ENCODE peak calls at places on chromosome 20, in five cellular contexts. L, J, R, C and I are unnamed samples.

GRCh38 chr20:60332523-60332922 is 374.3 kb downstream of the CDH26 start:
- DNase-seq in L (no peak), J (no peak), R (no peak), C (no peak), I (no peak)

GRCh38 chr20:59666586-59666985 is 62.2 kb downstream of the PHACTR3 start:
- DNase-seq in L (no peak), J (no peak), R (no peak), C (no peak), I (no peak)

GRCh38 chr20:63183422-63184146 is 32.3 kb downstream of the YTHDF1 start:
- DNase-seq in L (no peak), J (no peak), R (peak), C (peak), I (peak)

GRCh38 chr20:58441723-58442122 is 52.7 kb downstream of the VAPB start:
- DNase-seq in L (no peak), J (no peak), R (no peak), C (no peak), I (no peak)

GRCh38 chr20:43055181-43055884 is 134.4 kb downstream of the PTPRT start:
- DNase-seq in L (no peak), J (no peak), R (no peak), C (no peak), I (no peak)

GRCh38 chr20:62837790-62838458 is 21.1 kb downstream of the COL9A3 start:
- DNase-seq in L (no peak), J (no peak), R (peak), C (peak), I (no peak)

GRCh38 chr20:62832212-62832922 is 15.5 kb downstream of the COL9A3 start:
- DNase-seq in L (peak), J (no peak), R (peak), C (peak), I (no peak)

GRCh38 chr20:11368965-11369711 is 548.6 kb upstream of the BTBD3 start:
- DNase-seq in L (no peak), J (no peak), R (no peak), C (no peak), I (no peak)

GRCh38 chr20:22402550-22402949 is 181.8 kb downstream of the FOXA2 start:
- DNase-seq in L (no peak), J (no peak), R (no peak), C (no peak), I (no peak)

GRCh38 chr20:22404609-22405170 is 179.7 kb downstream of the FOXA2 start:
- DNase-seq in L (no peak), J (no peak), R (no peak), C (no peak), I (no peak)

GRCh38 chr20:22402990-22403859 is 181.1 kb downstream of the FOXA2 start:
- DNase-seq in L (no peak), J (no peak), R (no peak), C (no peak), I (no peak)

GRCh38 chr20:22407237-22408193 is 176.9 kb downstream of the FOXA2 start:
- DNase-seq in L (no peak), J (no peak), R (no peak), C (no peak), I (no peak)

DNA sequence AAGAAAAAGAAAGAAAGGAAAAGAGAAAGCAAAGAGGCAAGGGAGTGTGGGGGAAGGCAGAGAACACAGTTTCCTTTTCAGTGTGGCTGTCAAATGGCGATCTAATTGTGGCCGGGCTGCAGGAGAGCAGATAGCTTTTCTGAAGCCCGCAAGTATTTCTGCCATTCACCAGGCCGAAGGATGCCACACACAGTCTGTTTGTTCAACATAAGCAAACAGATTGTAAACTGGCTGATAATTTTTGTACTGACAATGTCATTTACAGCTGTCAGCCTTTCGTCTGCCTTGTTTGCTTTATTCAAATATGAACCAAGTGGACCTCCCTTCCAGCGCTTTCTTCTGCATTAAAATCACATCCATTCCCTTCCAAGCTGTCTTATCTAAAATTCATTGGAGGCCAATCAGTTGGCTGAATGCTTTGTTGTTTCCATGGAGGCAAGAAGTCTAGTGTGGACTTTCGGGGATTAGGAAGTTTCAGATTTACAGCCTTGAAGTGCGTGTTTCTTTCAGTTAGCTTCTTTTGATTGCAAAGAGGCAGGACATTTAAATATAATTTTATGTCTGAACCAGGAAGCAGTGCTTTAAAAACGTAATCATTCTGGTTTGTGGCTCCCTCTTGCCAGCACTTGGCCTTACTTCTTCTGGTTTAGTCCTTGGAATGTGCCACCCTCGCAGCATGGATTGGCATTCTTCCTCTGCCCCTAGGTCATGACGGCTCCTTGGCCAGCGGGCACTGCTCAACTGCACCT is 180.3 kb downstream of the FOXA2 start:
- DNase-seq in L (no peak), J (no peak), R (no peak), C (peak), I (no peak)
- H3K4me3 ChIP-seq in L (no peak), J (peak), R (no peak), C (peak), I (no peak)

GRCh38 chr20:57223648-57224489 is 42.6 kb downstream of the BMP7 start:
- DNase-seq in L (no peak), J (no peak), R (no peak), C (peak), I (no peak)
- H3K27ac ChIP-seq in L (no peak), J (no peak), R (no peak), C (no peak), I (no peak)

GRCh38 chr20:37316116-37316774 is 26.8 kb downstream of the MANBAL start:
- DNase-seq in L (no peak), J (no peak), R (peak), C (no peak), I (no peak)
- H3K4me3 ChIP-seq in L (no peak), J (no peak), R (no peak), C (no peak), I (no peak)

DNA sequence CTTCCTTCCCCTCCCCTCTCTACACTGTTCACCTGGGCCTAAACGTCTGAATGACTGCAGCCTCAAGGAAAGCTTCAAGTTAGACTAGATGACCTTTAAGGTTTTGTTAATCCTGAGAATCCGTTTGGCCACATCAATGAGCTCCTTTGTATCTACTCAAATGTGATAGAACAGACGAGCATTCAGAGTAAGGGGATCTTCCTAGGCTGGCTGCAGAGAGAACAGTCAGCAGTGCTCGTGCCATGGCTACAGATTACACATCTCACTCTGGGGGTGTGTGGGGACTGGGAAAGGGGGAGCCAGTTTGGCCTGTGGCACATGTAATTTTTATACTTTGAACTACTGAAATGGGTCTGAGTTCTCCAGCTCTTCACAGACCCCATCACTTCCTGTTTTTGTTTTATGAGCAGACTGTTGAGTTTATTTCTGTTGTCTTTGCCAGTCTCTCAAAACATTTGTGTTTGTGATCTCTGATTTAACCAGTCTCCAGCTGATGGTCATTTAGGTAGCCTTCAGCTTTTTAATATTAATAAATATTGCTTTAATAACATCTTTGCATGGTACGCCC is 50.9 kb downstream of the KCNS1 start:
- DNase-seq in L (no peak), J (no peak), R (no peak), C (no peak), I (no peak)
- H3K27ac ChIP-seq in L (no peak), J (no peak), R (no peak), C (no peak), I (peak)

DNA sequence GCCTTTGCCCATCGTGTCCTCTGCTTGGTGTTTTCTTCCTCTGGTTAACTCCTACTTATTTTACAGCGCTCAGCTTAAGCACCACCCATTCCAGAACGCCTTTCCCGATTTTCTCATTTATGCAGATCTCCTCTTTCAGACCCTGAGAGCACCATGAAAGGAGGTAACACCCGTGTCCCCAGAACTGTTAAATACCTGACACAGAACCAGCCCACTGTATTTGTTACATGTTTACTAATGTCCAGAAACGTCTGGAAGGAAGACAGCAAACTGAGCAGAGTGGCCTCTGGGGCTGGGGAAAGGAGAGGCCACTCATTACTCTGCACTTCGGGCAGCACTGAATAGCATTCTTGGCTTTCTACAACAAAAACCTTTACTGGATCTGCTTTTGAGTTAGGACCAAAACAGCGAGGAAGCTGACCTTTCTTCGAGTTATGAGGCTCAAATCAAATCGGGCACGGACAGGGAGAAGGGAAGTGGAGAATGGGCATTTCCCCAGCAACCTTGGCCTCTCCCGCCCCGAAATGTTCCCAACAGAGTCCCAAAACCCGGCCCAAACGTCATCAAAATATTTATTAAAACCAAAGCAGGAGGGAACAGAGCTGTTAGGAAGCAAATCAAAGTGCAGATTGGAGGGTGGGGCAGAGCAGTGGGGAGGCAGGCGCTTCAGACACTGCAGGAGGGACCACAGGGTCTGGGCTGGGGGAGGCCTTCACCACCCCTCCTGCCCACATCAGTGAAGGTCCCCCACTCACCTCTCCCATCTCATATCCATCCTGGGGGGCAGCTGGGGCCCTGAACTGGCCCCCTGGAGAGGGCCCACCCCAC is 1.1 kb upstream of the NECAB3 start:
- DNase-seq in L (peak), J (peak), R (no peak), C (no peak), I (no peak)
- H3K4me3 ChIP-seq in L (peak), J (peak), R (no peak), C (peak), I (no peak)

GRCh38 chr20:25079171-25079570 is 2.8 kb downstream of the VSX1 start:
- DNase-seq in L (no peak), J (no peak), R (no peak), C (peak), I (no peak)
- H3K27ac ChIP-seq in L (no peak), J (no peak), R (no peak), C (no peak), I (no peak)